ENCODE peak calls at places on chromosomes 2 and 18, in six cellular contexts. One of them, this sample, is unnamed.

GRCh38 chr2:157404363-157404762 is 39.5 kb downstream of the CYTIP start:
- DNase-seq in GM12891: peak
- DNase-seq in K562: no peak
- DNase-seq in H1: no peak
- DNase-seq in HepG2: no peak
- DNase-seq in GM12878: peak
- DNase-seq in this sample: peak

GRCh38 chr18:12908706-12909105 is 24.7 kb upstream of the PTPN2 start:
- DNase-seq in GM12891: no peak
- DNase-seq in K562: no peak
- DNase-seq in H1: no peak
- DNase-seq in HepG2: no peak
- DNase-seq in GM12878: no peak
- DNase-seq in this sample: no peak

GRCh38 chr18:13374468-13375301 is 156.1 kb downstream of the LDLRAD4 start:
- DNase-seq in GM12891: no peak
- DNase-seq in K562: no peak
- DNase-seq in H1: no peak
- DNase-seq in HepG2: no peak
- DNase-seq in GM12878: no peak
- DNase-seq in this sample: no peak

GRCh38 chr2:58194451-58194850 is 46.7 kb downstream of the FANCL start:
- DNase-seq in GM12891: no peak
- DNase-seq in K562: no peak
- DNase-seq in H1: no peak
- DNase-seq in HepG2: no peak
- DNase-seq in GM12878: no peak
- DNase-seq in this sample: no peak

GRCh38 chr2:233793465-233794127 is 15.5 kb downstream of the MROH2A start:
- DNase-seq in GM12891: no peak
- DNase-seq in K562: no peak
- DNase-seq in H1: peak
- DNase-seq in HepG2: no peak
- DNase-seq in GM12878: no peak
- DNase-seq in this sample: no peak

GRCh38 chr2:67082813-67083212 is 314.3 kb upstream of the ETAA1 start:
- DNase-seq in GM12891: no peak
- DNase-seq in K562: no peak
- DNase-seq in H1: no peak
- DNase-seq in HepG2: no peak
- DNase-seq in GM12878: no peak
- DNase-seq in this sample: no peak

GRCh38 chr2:119292226-119292625 is 68.6 kb downstream of the STEAP3 start:
- DNase-seq in GM12891: peak
- DNase-seq in K562: no peak
- DNase-seq in H1: no peak
- DNase-seq in HepG2: peak
- DNase-seq in GM12878: no peak
- DNase-seq in this sample: no peak

GRCh38 chr2:201057089-201057499 is 14.4 kb downstream of the HYCC2 start:
- DNase-seq in GM12891: no peak
- DNase-seq in K562: no peak
- DNase-seq in H1: no peak
- DNase-seq in HepG2: peak
- DNase-seq in GM12878: no peak
- DNase-seq in this sample: no peak

GRCh38 chr2:241636983-241637232 is at the start of gene THAP4:
- DNase-seq in GM12891: peak
- DNase-seq in K562: peak
- DNase-seq in H1: no peak
- DNase-seq in HepG2: no peak
- DNase-seq in GM12878: no peak
- DNase-seq in this sample: peak

GRCh38 chr2:215619989-215620388 is 184.1 kb upstream of the FN1 start:
- DNase-seq in GM12891: no peak
- DNase-seq in K562: peak
- DNase-seq in H1: no peak
- DNase-seq in HepG2: no peak
- DNase-seq in GM12878: no peak
- DNase-seq in this sample: no peak

GRCh38 chr2:43136862-43137261 is 89.5 kb downstream of the ZFP36L2 start:
- DNase-seq in GM12891: no peak
- DNase-seq in K562: no peak
- DNase-seq in H1: no peak
- DNase-seq in HepG2: no peak
- DNase-seq in GM12878: no peak
- DNase-seq in this sample: no peak

GRCh38 chr2:23452853-23453420 is 68.0 kb downstream of the KLHL29 start:
- DNase-seq in GM12891: no peak
- DNase-seq in K562: no peak
- DNase-seq in H1: no peak
- DNase-seq in HepG2: no peak
- DNase-seq in GM12878: peak
- DNase-seq in this sample: peak

GRCh38 chr2:66547887-66548286 is 113.0 kb downstream of the MEIS1 start:
- DNase-seq in GM12891: no peak
- DNase-seq in K562: no peak
- DNase-seq in H1: no peak
- DNase-seq in HepG2: no peak
- DNase-seq in GM12878: no peak
- DNase-seq in this sample: no peak

GRCh38 chr2:110713508-110714362 is 18.6 kb upstream of the ACOXL start:
- DNase-seq in GM12891: no peak
- DNase-seq in K562: no peak
- DNase-seq in H1: no peak
- DNase-seq in HepG2: peak
- DNase-seq in GM12878: no peak
- DNase-seq in this sample: no peak

GRCh38 chr2:174145827-174146226 is 102.5 kb downstream of the OLA1 start:
- DNase-seq in GM12891: no peak
- DNase-seq in K562: peak
- DNase-seq in H1: no peak
- DNase-seq in HepG2: peak
- DNase-seq in GM12878: no peak
- DNase-seq in this sample: no peak

GRCh38 chr2:45616663-45617411 is 5.8 kb upstream of the SRBD1 start:
- DNase-seq in GM12891: no peak
- DNase-seq in K562: no peak
- DNase-seq in H1: no peak
- DNase-seq in HepG2: no peak
- DNase-seq in GM12878: no peak
- DNase-seq in this sample: no peak

GRCh38 chr2:239400907-239401449 is at the start of gene HDAC4:
- DNase-seq in GM12891: peak
- DNase-seq in K562: peak
- DNase-seq in H1: peak
- DNase-seq in HepG2: peak
- DNase-seq in GM12878: peak
- DNase-seq in this sample: peak
- TF ChIP-seq POLR2A in GM12891: no peak
- TF ChIP-seq POLR2A in K562: no peak
- TF ChIP-seq POLR2A in H1: no peak
- TF ChIP-seq POLR2A in HepG2: no peak
- TF ChIP-seq POLR2A in GM12878: no peak
- TF ChIP-seq POLR2A in this sample: no peak

GRCh38 chr2:71422786-71423185 is 30.6 kb upstream of the DYSF start:
- DNase-seq in GM12891: no peak
- DNase-seq in K562: no peak
- DNase-seq in H1: no peak
- DNase-seq in HepG2: no peak
- DNase-seq in GM12878: no peak
- DNase-seq in this sample: no peak

GRCh38 chr2:71426721-71427120 is 26.6 kb upstream of the DYSF start:
- DNase-seq in GM12891: no peak
- DNase-seq in K562: no peak
- DNase-seq in H1: no peak
- DNase-seq in HepG2: no peak
- DNase-seq in GM12878: no peak
- DNase-seq in this sample: no peak

GRCh38 chr2:71419145-71419544 is 34.2 kb upstream of the DYSF start:
- DNase-seq in GM12891: no peak
- DNase-seq in K562: no peak
- DNase-seq in H1: no peak
- DNase-seq in HepG2: no peak
- DNase-seq in GM12878: no peak
- DNase-seq in this sample: no peak

GRCh38 chr2:71419976-71420375 is 33.4 kb upstream of the DYSF start:
- DNase-seq in GM12891: no peak
- DNase-seq in K562: no peak
- DNase-seq in H1: no peak
- DNase-seq in HepG2: no peak
- DNase-seq in GM12878: no peak
- DNase-seq in this sample: no peak

DNA sequence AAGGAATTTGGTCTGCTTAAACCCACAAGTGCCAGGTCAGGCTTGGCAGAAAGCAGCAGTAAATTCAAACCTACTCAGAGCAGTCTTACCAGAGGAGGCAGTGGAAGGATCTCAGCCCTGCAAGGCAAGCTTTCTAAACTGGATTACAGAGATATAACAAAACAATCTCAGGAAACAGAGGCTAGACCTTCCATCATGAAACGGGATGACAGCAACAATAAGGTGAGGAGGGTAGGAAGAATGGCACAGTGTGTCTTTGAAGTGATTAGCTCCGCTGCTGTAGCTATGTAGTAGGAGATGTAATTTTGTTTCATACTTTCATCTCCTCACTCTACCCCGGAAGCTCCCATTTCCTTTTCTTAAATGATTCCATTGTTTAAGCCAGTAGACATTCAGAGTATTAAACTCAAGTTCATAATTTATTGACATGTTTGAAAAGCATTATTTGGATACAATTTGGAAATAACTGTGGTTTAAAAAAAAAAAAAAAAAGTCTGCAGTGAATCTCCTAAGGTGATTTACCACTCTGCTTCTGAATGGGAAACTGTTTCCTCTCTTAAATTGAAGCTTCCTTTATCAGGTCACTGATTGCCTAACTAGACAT is 29.4 kb upstream of the DYSF start:
- DNase-seq in GM12891: no peak
- DNase-seq in K562: no peak
- DNase-seq in H1: no peak
- DNase-seq in HepG2: no peak
- DNase-seq in GM12878: no peak
- DNase-seq in this sample: no peak
- TF ChIP-seq POLR2AphosphoS5 in GM12891: no peak
- TF ChIP-seq POLR2AphosphoS5 in K562: no peak
- TF ChIP-seq POLR2AphosphoS5 in H1: no peak
- TF ChIP-seq POLR2AphosphoS5 in HepG2: no peak
- TF ChIP-seq POLR2AphosphoS5 in GM12878: no peak
- TF ChIP-seq POLR2AphosphoS5 in this sample: no peak

GRCh38 chr18:42412896-42413295 is 457.9 kb downstream of the PIK3C3 start:
- DNase-seq in GM12891: no peak
- DNase-seq in K562: no peak
- DNase-seq in H1: no peak
- DNase-seq in HepG2: peak
- DNase-seq in GM12878: no peak
- DNase-seq in this sample: no peak

GRCh38 chr18:42417189-42417588 is 462.2 kb downstream of the PIK3C3 start:
- DNase-seq in GM12891: no peak
- DNase-seq in K562: no peak
- DNase-seq in H1: no peak
- DNase-seq in HepG2: no peak
- DNase-seq in GM12878: no peak
- DNase-seq in this sample: no peak

GRCh38 chr18:42412281-42412680 is 457.2 kb downstream of the PIK3C3 start:
- DNase-seq in GM12891: no peak
- DNase-seq in K562: no peak
- DNase-seq in H1: no peak
- DNase-seq in HepG2: no peak
- DNase-seq in GM12878: no peak
- DNase-seq in this sample: no peak

GRCh38 chr18:42413870-42414269 is 458.8 kb downstream of the PIK3C3 start:
- DNase-seq in GM12891: no peak
- DNase-seq in K562: no peak
- DNase-seq in H1: no peak
- DNase-seq in HepG2: no peak
- DNase-seq in GM12878: no peak
- DNase-seq in this sample: no peak

GRCh38 chr18:42414756-42415454 is 459.9 kb downstream of the PIK3C3 start:
- DNase-seq in GM12891: no peak
- DNase-seq in K562: no peak
- DNase-seq in H1: no peak
- DNase-seq in HepG2: no peak
- DNase-seq in GM12878: no peak
- DNase-seq in this sample: no peak
- TF ChIP-seq TAF1 in GM12891: no peak
- TF ChIP-seq TAF1 in K562: no peak
- TF ChIP-seq TAF1 in H1: no peak
- TF ChIP-seq TAF1 in HepG2: no peak
- TF ChIP-seq TAF1 in GM12878: no peak
- TF ChIP-seq TAF1 in this sample: no peak

GRCh38 chr2:229765721-229766120 is 51.4 kb upstream of the DNER start:
- DNase-seq in GM12891: no peak
- DNase-seq in K562: no peak
- DNase-seq in H1: no peak
- DNase-seq in HepG2: no peak
- DNase-seq in GM12878: no peak
- DNase-seq in this sample: no peak

GRCh38 chr2:229761663-229762062 is 47.3 kb upstream of the DNER start:
- DNase-seq in GM12891: no peak
- DNase-seq in K562: no peak
- DNase-seq in H1: no peak
- DNase-seq in HepG2: no peak
- DNase-seq in GM12878: no peak
- DNase-seq in this sample: no peak
- TF ChIP-seq POLR2A in GM12891: no peak
- TF ChIP-seq POLR2A in K562: no peak
- TF ChIP-seq POLR2A in H1: no peak
- TF ChIP-seq POLR2A in HepG2: no peak
- TF ChIP-seq POLR2A in GM12878: no peak
- TF ChIP-seq POLR2A in this sample: no peak